ENCODE peak calls at places on chromosomes 5 and 9, in nine cellular contexts. I, Y, R, Q, K, H, L, N and C are unnamed samples.

GRCh38 chr9:76634356-76635054 is 129.7 kb upstream of the PCA3 start:
- DNase-seq in I (peak; percentile 8), Y (peak; percentile 50), R (no peak), Q (no peak), K (peak; percentile 55), H (no peak), L (no peak), N (no peak), C (peak; percentile 44)

GRCh38 chr5:169942181-169942580 is 38.1 kb downstream of the INSYN2B start:
- DNase-seq in I (no peak), Y (no peak), R (no peak), Q (no peak), K (peak; percentile 65), H (no peak), L (no peak), N (no peak), C (no peak)

GRCh38 chr5:86679529-86679928 is 61.8 kb downstream of the COX7C start:
- DNase-seq in I (peak; percentile 44), Y (peak; percentile 73), R (no peak), Q (peak; percentile 64), K (peak; percentile 5), H (no peak), L (no peak), N (peak; percentile 69), C (peak; percentile 38)

GRCh38 chr5:79297661-79298060 is 61.7 kb downstream of the JMY start:
- DNase-seq in I (peak; percentile 58), Y (no peak), R (no peak), Q (no peak), K (no peak), H (no peak), L (no peak), N (no peak), C (peak; percentile 9)

GRCh38 chr5:98605010-98605425 is 168.4 kb upstream of the RGMB start:
- DNase-seq in I (no peak), Y (no peak), R (no peak), Q (no peak), K (no peak), H (no peak), L (no peak), N (no peak), C (no peak)

GRCh38 chr9:121362813-121363585 is 7.1 kb downstream of the STOM start:
- DNase-seq in I (no peak), Y (peak; percentile 35), R (no peak), Q (no peak), K (peak; percentile 86), H (no peak), L (no peak), N (no peak), C (no peak)

GRCh38 chr9:25205285-25205684 is 473.0 kb downstream of the TUSC1 start:
- DNase-seq in I (no peak), Y (no peak), R (no peak), Q (no peak), K (no peak), H (no peak), L (no peak), N (peak; percentile 57), C (no peak)

GRCh38 chr9:20619492-20619860 is 2.8 kb downstream of the MLLT3 start:
- DNase-seq in I (no peak), Y (no peak), R (no peak), Q (no peak), K (no peak), H (no peak), L (no peak), N (no peak), C (no peak)

GRCh38 chr5:65020492-65020891 is 251.8 kb downstream of the CWC27 start:
- DNase-seq in I (no peak), Y (no peak), R (no peak), Q (no peak), K (no peak), H (no peak), L (no peak), N (no peak), C (no peak)

GRCh38 chr5:91864902-91865420 is 481.8 kb upstream of the ARRDC3 start:
- DNase-seq in I (no peak), Y (no peak), R (no peak), Q (no peak), K (no peak), H (no peak), L (no peak), N (no peak), C (no peak)

GRCh38 chr5:72355706-72356299 is 35.6 kb downstream of the PTCD2 start:
- DNase-seq in I (no peak), Y (no peak), R (no peak), Q (peak; percentile 52), K (peak; percentile 35), H (no peak), L (no peak), N (peak; percentile 61), C (peak; percentile 0)

GRCh38 chr5:74061292-74061691 is 435.3 kb downstream of the ARHGEF28 start:
- DNase-seq in I (no peak), Y (no peak), R (no peak), Q (no peak), K (no peak), H (no peak), L (no peak), N (no peak), C (no peak)

GRCh38 chr9:38622083-38622674 is 1.8 kb upstream of the ANKRD18A start:
- DNase-seq in I (peak; percentile 37), Y (no peak), R (no peak), Q (no peak), K (no peak), H (no peak), L (peak; percentile 4), N (peak; percentile 65), C (peak; percentile 83)

GRCh38 chr9:131845286-131846011 is 105.6 kb upstream of the RAPGEF1 start:
- DNase-seq in I (no peak), Y (no peak), R (no peak), Q (no peak), K (no peak), H (no peak), L (no peak), N (no peak), C (no peak)

GRCh38 chr9:136047775-136048559 is 47.1 kb downstream of the NACC2 start:
- DNase-seq in I (no peak), Y (no peak), R (no peak), Q (no peak), K (no peak), H (no peak), L (no peak), N (no peak), C (no peak)

GRCh38 chr9:121383715-121384114 is 13.7 kb upstream of the STOM start:
- DNase-seq in I (no peak), Y (no peak), R (no peak), Q (no peak), K (no peak), H (no peak), L (no peak), N (no peak), C (no peak)

GRCh38 chr5:81778642-81779041 is 27.7 kb upstream of the SSBP2 start:
- DNase-seq in I (no peak), Y (no peak), R (no peak), Q (no peak), K (peak; percentile 33), H (no peak), L (no peak), N (no peak), C (no peak)

GRCh38 chr5:116411101-116411571 is 163.5 kb downstream of the SEMA6A start:
- DNase-seq in I (no peak), Y (no peak), R (no peak), Q (no peak), K (no peak), H (no peak), L (no peak), N (no peak), C (no peak)

GRCh38 chr5:177320879-177321278 is 9.2 kb upstream of the MXD3 start:
- DNase-seq in I (no peak), Y (no peak), R (no peak), Q (no peak), K (no peak), H (no peak), L (no peak), N (no peak), C (no peak)

GRCh38 chr5:5276471-5276870 is 136.3 kb downstream of the ADAMTS16 start:
- DNase-seq in I (no peak), Y (no peak), R (no peak), Q (no peak), K (no peak), H (no peak), L (no peak), N (no peak), C (no peak)

GRCh38 chr5:96017951-96018350 is 56.3 kb upstream of the ELL2 start:
- DNase-seq in I (no peak), Y (peak; percentile 79), R (no peak), Q (peak; percentile 53), K (peak; percentile 77), H (no peak), L (no peak), N (no peak), C (no peak)

GRCh38 chr5:148988328-148988727 is 74.5 kb downstream of the SH3TC2 start:
- DNase-seq in I (no peak), Y (no peak), R (no peak), Q (no peak), K (no peak), H (no peak), L (no peak), N (no peak), C (no peak)

GRCh38 chr5:78648359-78649219 is at the start of gene LHFPL2:
- DNase-seq in I (peak; percentile 44), Y (peak; percentile 48), R (peak; percentile 34), Q (peak; percentile 46), K (peak; percentile 47), H (no peak), L (no peak), N (peak; percentile 85), C (peak; percentile 71)

GRCh38 chr5:95365302-95366095 is 25.7 kb upstream of the FAM81B start:
- DNase-seq in I (no peak), Y (no peak), R (no peak), Q (no peak), K (no peak), H (no peak), L (no peak), N (no peak), C (peak; percentile 45)

GRCh38 chr9:37534901-37535300 is 41.3 kb downstream of the FBXO10 start:
- DNase-seq in I (no peak), Y (no peak), R (no peak), Q (no peak), K (no peak), H (no peak), L (no peak), N (no peak), C (no peak)

GRCh38 chr9:114893221-114893620 is 37.2 kb downstream of the TNFSF8 start:
- DNase-seq in I (no peak), Y (no peak), R (no peak), Q (no peak), K (no peak), H (no peak), L (no peak), N (no peak), C (no peak)

GRCh38 chr5:159412284-159413046 is 82.2 kb upstream of the IL12B start:
- DNase-seq in I (no peak), Y (no peak), R (no peak), Q (no peak), K (no peak), H (peak; percentile 63), L (peak; percentile 59), N (peak; percentile 36), C (no peak)

GRCh38 chr9:15541862-15542261 is 11.0 kb upstream of the CCDC171 start:
- DNase-seq in I (no peak), Y (no peak), R (no peak), Q (no peak), K (no peak), H (no peak), L (no peak), N (no peak), C (no peak)

GRCh38 chr9:96154081-96154480 is 147.9 kb downstream of the HSD17B3 start:
- DNase-seq in I (no peak), Y (no peak), R (no peak), Q (no peak), K (no peak), H (no peak), L (no peak), N (no peak), C (no peak)

GRCh38 chr5:145450286-145450969 is 384.7 kb downstream of the PRELID2 start:
- DNase-seq in I (no peak), Y (no peak), R (no peak), Q (no peak), K (no peak), H (no peak), L (no peak), N (no peak), C (no peak)

GRCh38 chr5:179276838-179277395 is 68.3 kb downstream of the ADAMTS2 start:
- DNase-seq in I (no peak), Y (no peak), R (no peak), Q (no peak), K (no peak), H (no peak), L (no peak), N (peak; percentile 24), C (no peak)